ENCODE peak calls at places on chromosome 2, in five cellular contexts. B is immature natural killer cell, K is tibial nerve, U is GM03348, G is cerebellum. X is an unnamed sample.

GRCh38 chr2:110099471-110100225 is 16.0 kb downstream of the MALL start:
- DNase-seq in K (no peak), B (no peak), U (no peak), G (no peak), X (no peak)

GRCh38 chr2:160372010-160372356 is 121.6 kb downstream of the RBMS1 start:
- DNase-seq in K (no peak), U (no peak), B (no peak), G (no peak), X (no peak)

GRCh38 chr2:33605059-33605458 is 6.0 kb upstream of the FAM98A start:
- DNase-seq in B (no peak), K (no peak), U (no peak), G (no peak), X (no peak)

GRCh38 chr2:113240915-113241911 is 37.5 kb downstream of the PAX8 start:
- DNase-seq in U (peak), G (peak), K (peak), B (no peak), X (peak)

GRCh38 chr2:159234868-159235267 is 51.6 kb downstream of the WDSUB1 start:
- DNase-seq in K (no peak), B (no peak), U (no peak), G (no peak), X (no peak)

GRCh38 chr2:102726128-102727087 is 35.4 kb upstream of the TMEM182 start:
- DNase-seq in K (no peak), G (no peak), U (no peak), B (no peak), X (no peak)

GRCh38 chr2:236627846-236628245 is 58.2 kb downstream of the ACKR3 start:
- DNase-seq in B (no peak), G (no peak), K (no peak), U (no peak), X (no peak)

GRCh38 chr2:212282596-212283330 is 255.8 kb downstream of the ERBB4 start:
- DNase-seq in U (no peak), K (no peak), G (peak), B (no peak), X (no peak)

GRCh38 chr2:168203762-168204693 is 43.4 kb downstream of the STK39 start:
- DNase-seq in U (no peak), G (no peak), K (no peak), B (no peak), X (no peak)

GRCh38 chr2:88932677-88933076 is 241.2 kb downstream of the RPIA start:
- DNase-seq in K (no peak), B (no peak), U (no peak), G (no peak), X (no peak)

GRCh38 chr2:20224716-20225293 is at the start of gene SDC1:
- DNase-seq in K (no peak), G (peak), B (no peak), U (peak), X (peak)